ENCODE peak calls at places on chromosomes 2 and 18, in ten cellular contexts. X, C, Y, Z, G, Q, P, A, D and N are unnamed samples.

GRCh38 chr18:31954349-31954748 is 11.4 kb upstream of the TRAPPC8 start:
- DNase-seq in X (peak; percentile 9), C (no peak), Y (peak; percentile 49), Z (no peak), G (no peak), Q (no peak), P (no peak), A (no peak), D (no peak), N (no peak)

GRCh38 chr2:146481629-146482028 is 1363.2 kb upstream of the ACVR2A start:
- DNase-seq in X (peak; percentile 15), C (no peak), Y (no peak), Z (no peak), G (no peak), Q (no peak), P (no peak), A (no peak), D (no peak), N (no peak)

GRCh38 chr2:68024450-68024849 is 38.4 kb downstream of the C1D start:
- DNase-seq in X (no peak), C (no peak), Y (no peak), Z (no peak), G (no peak), Q (no peak), P (no peak), A (no peak), D (no peak), N (no peak)

GRCh38 chr2:102061962-102062795 is 70.4 kb downstream of the IL1R2 start:
- DNase-seq in X (peak; percentile 79), C (no peak), Y (no peak), Z (no peak), G (no peak), Q (no peak), P (no peak), A (no peak), D (no peak), N (no peak)

GRCh38 chr2:191846787-191847620 is at the start of gene CAVIN2:
- DNase-seq in X (peak; percentile 77), C (no peak), Y (peak; percentile 50), Z (no peak), G (no peak), Q (no peak), P (no peak), A (peak; percentile 45), D (no peak), N (peak; percentile 56)

GRCh38 chr2:66547887-66548286 is 113.0 kb downstream of the MEIS1 start:
- DNase-seq in X (no peak), C (no peak), Y (no peak), Z (no peak), G (no peak), Q (no peak), P (no peak), A (no peak), D (no peak), N (no peak)

GRCh38 chr2:197369228-197369945 is 58.8 kb upstream of the ANKRD44 start:
- DNase-seq in X (no peak), C (no peak), Y (no peak), Z (no peak), G (no peak), Q (no peak), P (no peak), A (no peak), D (no peak), N (peak; percentile 37)

GRCh38 chr2:136764397-136765255 is 719 bp upstream of the THSD7B start:
- DNase-seq in X (no peak), C (peak; percentile 79), Y (no peak), Z (peak; percentile 15), G (peak; percentile 39), Q (no peak), P (no peak), A (no peak), D (no peak), N (no peak)

GRCh38 chr18:7609617-7610016 is 42.5 kb downstream of the PTPRM start:
- DNase-seq in X (no peak), C (no peak), Y (no peak), Z (no peak), G (no peak), Q (no peak), P (no peak), A (no peak), D (no peak), N (no peak)

GRCh38 chr18:73774836-73775509 is 372.7 kb downstream of the FBXO15 start:
- DNase-seq in X (no peak), C (peak; percentile 65), Y (no peak), Z (no peak), G (peak; percentile 39), Q (no peak), P (no peak), A (no peak), D (no peak), N (no peak)

GRCh38 chr2:149537098-149537726 is 50.4 kb downstream of the MMADHC start:
- DNase-seq in X (no peak), C (no peak), Y (no peak), Z (no peak), G (no peak), Q (no peak), P (no peak), A (no peak), D (no peak), N (no peak)

GRCh38 chr2:74982581-74982980 is 24.1 kb downstream of the POLE4 start:
- DNase-seq in X (peak; percentile 9), C (no peak), Y (no peak), Z (no peak), G (no peak), Q (no peak), P (no peak), A (no peak), D (no peak), N (no peak)

GRCh38 chr2:88933980-88934379 is 242.5 kb downstream of the RPIA start:
- DNase-seq in X (no peak), C (no peak), Y (no peak), Z (no peak), G (no peak), Q (no peak), P (no peak), A (no peak), D (no peak), N (no peak)
- TF ChIP-seq CTCF in X (no peak), C (no peak), Y (no peak), Z (peak; percentile 14), G (no peak), Q (no peak), P (no peak), A (no peak), D (peak; percentile 27), N (no peak)

DNA sequence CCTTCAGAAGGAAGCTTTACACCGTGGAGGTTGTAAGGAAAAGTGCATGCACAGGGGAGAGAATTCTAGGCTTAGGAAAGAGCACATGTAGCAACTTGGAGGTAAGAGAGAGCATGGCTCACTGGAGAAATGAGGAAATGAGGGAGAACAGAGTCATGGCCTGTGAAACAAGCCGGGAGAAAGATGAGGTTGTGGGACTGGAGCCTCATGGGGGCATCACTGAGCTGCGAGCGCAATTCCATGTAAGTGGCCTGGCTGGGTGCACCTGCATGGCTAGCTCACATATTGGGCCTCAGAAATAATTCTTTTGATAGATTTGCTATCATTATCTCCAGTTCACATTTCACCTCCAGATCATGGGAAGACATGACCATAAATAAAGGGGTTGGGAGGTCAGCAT is 785.5 kb upstream of the RAB6C start:
- DNase-seq in X (no peak), C (peak; percentile 48), Y (no peak), Z (peak; percentile 25), G (no peak), Q (peak; percentile 1), P (no peak), A (no peak), D (no peak), N (no peak)
- TF ChIP-seq CTCF in X (no peak), C (peak; percentile 60), Y (no peak), Z (no peak), G (no peak), Q (no peak), P (no peak), A (no peak), D (no peak), N (no peak)

DNA sequence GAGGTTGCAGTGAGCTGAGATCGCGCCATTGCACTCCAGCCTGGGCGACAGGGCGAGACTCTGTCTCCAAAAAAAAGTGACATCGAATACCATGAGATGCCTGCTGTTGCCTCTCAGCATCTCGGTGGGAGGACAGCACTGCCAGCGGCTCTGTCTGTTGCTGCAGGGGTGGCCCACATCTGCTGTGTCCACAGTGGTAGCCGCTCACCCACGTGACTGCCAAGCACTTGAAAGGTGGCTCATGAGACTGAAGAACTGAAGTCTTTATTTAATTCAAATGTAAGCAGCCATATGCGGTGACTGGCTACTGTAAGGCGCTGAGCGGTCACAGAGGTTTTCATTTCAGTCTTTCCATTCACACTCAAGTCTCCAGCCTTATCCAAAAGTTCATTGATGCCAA is 25.8 kb downstream of the IMPA2 start:
- DNase-seq in X (no peak), C (no peak), Y (no peak), Z (no peak), G (no peak), Q (no peak), P (no peak), A (no peak), D (no peak), N (no peak)
- TF ChIP-seq CTCF in X (no peak), C (no peak), Y (no peak), Z (no peak), G (no peak), Q (no peak), P (no peak), A (no peak), D (no peak), N (no peak)

GRCh38 chr2:135451966-135452365 is 79.1 kb downstream of the ZRANB3 start:
- DNase-seq in X (no peak), C (no peak), Y (no peak), Z (no peak), G (no peak), Q (no peak), P (no peak), A (no peak), D (no peak), N (no peak)

GRCh38 chr2:135456835-135457234 is 74.2 kb downstream of the ZRANB3 start:
- DNase-seq in X (no peak), C (no peak), Y (no peak), Z (no peak), G (no peak), Q (no peak), P (no peak), A (no peak), D (no peak), N (no peak)

GRCh38 chr2:135454608-135455007 is 76.4 kb downstream of the ZRANB3 start:
- DNase-seq in X (no peak), C (no peak), Y (no peak), Z (no peak), G (no peak), Q (no peak), P (no peak), A (no peak), D (no peak), N (no peak)

GRCh38 chr2:135456431-135456830 is 74.6 kb downstream of the ZRANB3 start:
- DNase-seq in X (no peak), C (no peak), Y (no peak), Z (no peak), G (no peak), Q (no peak), P (no peak), A (no peak), D (no peak), N (no peak)

DNA sequence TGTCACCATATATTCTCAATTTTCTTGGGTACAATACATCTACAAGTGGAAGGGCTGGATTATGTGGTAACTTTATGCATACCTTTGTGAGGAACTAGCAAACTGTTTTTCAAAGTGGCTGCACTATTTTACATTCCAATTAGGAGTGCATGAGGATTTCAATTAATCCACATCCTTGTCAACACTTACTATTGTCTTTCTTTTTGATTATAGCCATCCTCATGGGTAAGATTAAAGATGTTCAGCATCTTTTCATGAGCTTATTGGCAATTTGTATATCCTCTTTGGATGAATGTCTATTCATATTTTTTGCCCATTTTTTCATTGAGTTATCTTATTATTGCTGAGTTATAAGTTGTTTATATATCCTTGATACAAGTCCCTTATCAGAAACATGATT is 73.7 kb downstream of the ZRANB3 start:
- DNase-seq in X (no peak), C (no peak), Y (no peak), Z (no peak), G (no peak), Q (no peak), P (no peak), A (no peak), D (no peak), N (no peak)
- TF ChIP-seq CTCF in X (no peak), C (no peak), Y (no peak), Z (no peak), G (no peak), Q (no peak), P (no peak), A (no peak), D (no peak), N (no peak)